ENCODE peak calls at places on chromosomes 11 and 22, in six cellular contexts. One of them, this sample, is unnamed.

GRCh38 chr22:36552300-36552699 is 23.3 kb upstream of the EIF3D start:
- DNase-seq in C1 segment of cervical spinal cord: no peak
- DNase-seq in MCF 10A: no peak
- DNase-seq in Ammon's horn: no peak
- DNase-seq in NCI-H1930: no peak
- DNase-seq in non-pigmented ciliary epithelial cell: no peak
- DNase-seq in this sample: no peak

GRCh38 chr11:92224394-92225205 is at the start of gene FAT3:
- DNase-seq in non-pigmented ciliary epithelial cell: no peak
- DNase-seq in NCI-H1930: peak; percentile 52
- DNase-seq in Ammon's horn: peak; percentile 64
- DNase-seq in MCF 10A: no peak
- DNase-seq in C1 segment of cervical spinal cord: no peak
- DNase-seq in this sample: peak; percentile 40

GRCh38 chr11:123030517-123030916 is 31.4 kb downstream of the HSPA8 start:
- DNase-seq in non-pigmented ciliary epithelial cell: no peak
- DNase-seq in MCF 10A: no peak
- DNase-seq in NCI-H1930: no peak
- DNase-seq in C1 segment of cervical spinal cord: no peak
- DNase-seq in Ammon's horn: no peak
- DNase-seq in this sample: no peak

GRCh38 chr11:32852142-32852541 is 22.4 kb downstream of the PRRG4 start:
- DNase-seq in non-pigmented ciliary epithelial cell: no peak
- DNase-seq in Ammon's horn: no peak
- DNase-seq in C1 segment of cervical spinal cord: no peak
- DNase-seq in NCI-H1930: no peak
- DNase-seq in MCF 10A: peak; percentile 75
- DNase-seq in this sample: peak; percentile 3

GRCh38 chr22:40627612-40628011 is 8.9 kb downstream of the MRTFA start:
- DNase-seq in NCI-H1930: no peak
- DNase-seq in C1 segment of cervical spinal cord: no peak
- DNase-seq in MCF 10A: peak; percentile 38
- DNase-seq in non-pigmented ciliary epithelial cell: no peak
- DNase-seq in Ammon's horn: no peak
- DNase-seq in this sample: no peak

GRCh38 chr11:43197357-43197756 is 114.4 kb upstream of the API5 start:
- DNase-seq in non-pigmented ciliary epithelial cell: no peak
- DNase-seq in NCI-H1930: no peak
- DNase-seq in C1 segment of cervical spinal cord: no peak
- DNase-seq in MCF 10A: no peak
- DNase-seq in Ammon's horn: no peak
- DNase-seq in this sample: no peak

GRCh38 chr11:45580399-45580798 is 85.0 kb downstream of the CHST1 start:
- DNase-seq in NCI-H1930: no peak
- DNase-seq in C1 segment of cervical spinal cord: no peak
- DNase-seq in Ammon's horn: no peak
- DNase-seq in MCF 10A: peak; percentile 49
- DNase-seq in non-pigmented ciliary epithelial cell: peak; percentile 11
- DNase-seq in this sample: peak; percentile 45

GRCh38 chr11:86069408-86070086 is 663 bp upstream of the PICALM start:
- DNase-seq in NCI-H1930: no peak
- DNase-seq in C1 segment of cervical spinal cord: no peak
- DNase-seq in MCF 10A: peak; percentile 67
- DNase-seq in non-pigmented ciliary epithelial cell: peak; percentile 93
- DNase-seq in Ammon's horn: peak; percentile 80
- DNase-seq in this sample: peak; percentile 94

GRCh38 chr11:134988495-134988894 is 576.5 kb upstream of the B3GAT1 start:
- DNase-seq in C1 segment of cervical spinal cord: no peak
- DNase-seq in NCI-H1930: no peak
- DNase-seq in non-pigmented ciliary epithelial cell: no peak
- DNase-seq in MCF 10A: no peak
- DNase-seq in Ammon's horn: peak; percentile 69
- DNase-seq in this sample: no peak

GRCh38 chr11:64861227-64861970 is 16.9 kb upstream of the CDC42BPG start:
- DNase-seq in C1 segment of cervical spinal cord: no peak
- DNase-seq in MCF 10A: no peak
- DNase-seq in NCI-H1930: no peak
- DNase-seq in non-pigmented ciliary epithelial cell: no peak
- DNase-seq in Ammon's horn: peak; percentile 52
- DNase-seq in this sample: no peak

GRCh38 chr22:25896098-25896497 is 154.1 kb downstream of the MYO18B start:
- DNase-seq in non-pigmented ciliary epithelial cell: no peak
- DNase-seq in MCF 10A: peak; percentile 4
- DNase-seq in Ammon's horn: no peak
- DNase-seq in C1 segment of cervical spinal cord: no peak
- DNase-seq in NCI-H1930: peak; percentile 27
- DNase-seq in this sample: no peak

This sample was measured in brain microvascular endothelial cell.